ENCODE peak calls at places on chromosomes 1 and 21, in four cellular contexts. One of them, this sample, is unnamed.

GRCh38 chr1:6353948-6354658 is 39.5 kb downstream of the ACOT7 start:
- DNase-seq in NCI-H345: no peak
- DNase-seq in head of caudate nucleus: no peak
- DNase-seq in GM04504: no peak
- DNase-seq in this sample: no peak

GRCh38 chr1:167463856-167464565 is 54.3 kb downstream of the CD247 start:
- DNase-seq in NCI-H345: no peak
- DNase-seq in head of caudate nucleus: no peak
- DNase-seq in GM04504: no peak
- DNase-seq in this sample: no peak

GRCh38 chr1:153509729-153510354 is 25.9 kb downstream of the S100A6 start:
- DNase-seq in NCI-H345: peak; percentile 78
- DNase-seq in head of caudate nucleus: no peak
- DNase-seq in GM04504: no peak
- DNase-seq in this sample: no peak

GRCh38 chr1:155910621-155911121 is 478 bp downstream of the RIT1 start:
- DNase-seq in NCI-H345: peak; percentile 78
- DNase-seq in head of caudate nucleus: no peak
- DNase-seq in GM04504: no peak
- DNase-seq in this sample: no peak

GRCh38 chr1:207748737-207749528 is 2.9 kb upstream of the CD46 start:
- DNase-seq in NCI-H345: peak; percentile 37
- DNase-seq in head of caudate nucleus: no peak
- DNase-seq in GM04504: no peak
- DNase-seq in this sample: no peak

GRCh38 chr1:57963545-57963944 is 539.7 kb upstream of the DAB1 start:
- DNase-seq in NCI-H345: peak; percentile 81
- DNase-seq in head of caudate nucleus: no peak
- DNase-seq in GM04504: no peak
- DNase-seq in this sample: no peak

GRCh38 chr21:31248598-31248997 is 95.5 kb downstream of the TIAM1 start:
- DNase-seq in NCI-H345: no peak
- DNase-seq in head of caudate nucleus: no peak
- DNase-seq in GM04504: no peak
- DNase-seq in this sample: no peak

GRCh38 chr1:13965770-13966398 is 265.9 kb downstream of the PRDM2 start:
- DNase-seq in NCI-H345: peak; percentile 84
- DNase-seq in head of caudate nucleus: peak; percentile 41
- DNase-seq in GM04504: peak; percentile 15
- DNase-seq in this sample: no peak

GRCh38 chr1:168320805-168321577 is 40.3 kb downstream of the TBX19 start:
- DNase-seq in NCI-H345: no peak
- DNase-seq in head of caudate nucleus: no peak
- DNase-seq in GM04504: peak; percentile 55
- DNase-seq in this sample: peak; percentile 48

GRCh38 chr21:38619865-38620513 is 121.7 kb upstream of the ERG start:
- DNase-seq in NCI-H345: no peak
- DNase-seq in head of caudate nucleus: no peak
- DNase-seq in GM04504: no peak
- DNase-seq in this sample: no peak

GRCh38 chr1:82177190-82177589 is 376.5 kb downstream of the ADGRL2 start:
- DNase-seq in NCI-H345: no peak
- DNase-seq in head of caudate nucleus: no peak
- DNase-seq in GM04504: no peak
- DNase-seq in this sample: no peak

GRCh38 chr1:167173516-167174184 is 47.0 kb upstream of the POU2F1 start:
- DNase-seq in NCI-H345: no peak
- DNase-seq in head of caudate nucleus: no peak
- DNase-seq in GM04504: no peak
- DNase-seq in this sample: no peak

GRCh38 chr1:162328507-162328906 is 48.1 kb downstream of the SPATA46 start:
- DNase-seq in NCI-H345: peak; percentile 50
- DNase-seq in head of caudate nucleus: no peak
- DNase-seq in GM04504: no peak
- DNase-seq in this sample: no peak

GRCh38 chr1:172268237-172268636 is 152.2 kb upstream of the C1orf105 start:
- DNase-seq in NCI-H345: no peak
- DNase-seq in head of caudate nucleus: no peak
- DNase-seq in GM04504: no peak
- DNase-seq in this sample: no peak

GRCh38 chr1:154689063-154689462 is 81.1 kb upstream of the ADAR start:
- DNase-seq in NCI-H345: no peak
- DNase-seq in head of caudate nucleus: no peak
- DNase-seq in GM04504: no peak
- DNase-seq in this sample: no peak

GRCh38 chr1:41739061-41739955 is 179.4 kb downstream of the HIVEP3 start:
- DNase-seq in NCI-H345: no peak
- DNase-seq in head of caudate nucleus: peak; percentile 42
- DNase-seq in GM04504: peak; percentile 52
- DNase-seq in this sample: peak; percentile 43

GRCh38 chr1:30330644-30331043 is 392.7 kb downstream of the MATN1 start:
- DNase-seq in NCI-H345: no peak
- DNase-seq in head of caudate nucleus: no peak
- DNase-seq in GM04504: no peak
- DNase-seq in this sample: no peak

GRCh38 chr1:2801535-2802291 is at the start of gene TTC34:
- DNase-seq in NCI-H345: no peak
- DNase-seq in head of caudate nucleus: no peak
- DNase-seq in GM04504: no peak
- DNase-seq in this sample: no peak

GRCh38 chr21:35025206-35026152 is 23.6 kb downstream of the RUNX1 start:
- DNase-seq in NCI-H345: no peak
- DNase-seq in head of caudate nucleus: no peak
- DNase-seq in GM04504: no peak
- DNase-seq in this sample: no peak

GRCh38 chr1:29789221-29789909 is 553.0 kb downstream of the PTPRU start:
- DNase-seq in NCI-H345: no peak
- DNase-seq in head of caudate nucleus: no peak
- DNase-seq in GM04504: no peak
- DNase-seq in this sample: no peak

GRCh38 chr1:225004396-225004795 is 74.9 kb downstream of the DNAH14 start:
- DNase-seq in NCI-H345: no peak
- DNase-seq in head of caudate nucleus: no peak
- DNase-seq in GM04504: no peak
- DNase-seq in this sample: no peak

GRCh38 chr1:100557606-100557953 is 19.6 kb downstream of the GPR88 start:
- DNase-seq in NCI-H345: no peak
- DNase-seq in head of caudate nucleus: no peak
- DNase-seq in GM04504: no peak
- DNase-seq in this sample: no peak

GRCh38 chr1:23745515-23745914 is 2.2 kb downstream of the ELOA start:
- DNase-seq in NCI-H345: no peak
- DNase-seq in head of caudate nucleus: no peak
- DNase-seq in GM04504: no peak
- DNase-seq in this sample: no peak

GRCh38 chr1:47317841-47318240 is 3.9 kb upstream of the STIL start:
- DNase-seq in NCI-H345: no peak
- DNase-seq in head of caudate nucleus: no peak
- DNase-seq in GM04504: peak; percentile 85
- DNase-seq in this sample: no peak

GRCh38 chr1:30189818-30190480 is 533.4 kb downstream of the MATN1 start:
- DNase-seq in NCI-H345: no peak
- DNase-seq in head of caudate nucleus: no peak
- DNase-seq in GM04504: no peak
- DNase-seq in this sample: no peak

GRCh38 chr1:17212487-17213121 is 7.7 kb downstream of the PADI1 start:
- DNase-seq in NCI-H345: peak; percentile 50
- DNase-seq in head of caudate nucleus: no peak
- DNase-seq in GM04504: no peak
- DNase-seq in this sample: no peak

GRCh38 chr1:33182452-33182851 is 609 bp upstream of the TRIM62 start:
- DNase-seq in NCI-H345: peak; percentile 42
- DNase-seq in head of caudate nucleus: no peak
- DNase-seq in GM04504: no peak
- DNase-seq in this sample: no peak

GRCh38 chr1:203551550-203551949 is 57.6 kb downstream of the OPTC start:
- DNase-seq in NCI-H345: no peak
- DNase-seq in head of caudate nucleus: no peak
- DNase-seq in GM04504: no peak
- DNase-seq in this sample: no peak

GRCh38 chr1:208211901-208212843 is 32.0 kb downstream of the PLXNA2 start:
- DNase-seq in NCI-H345: no peak
- DNase-seq in head of caudate nucleus: no peak
- DNase-seq in GM04504: no peak
- DNase-seq in this sample: no peak